ENCODE peak calls at places on chromosomes 3 and 15, in eight cellular contexts. F is dorsolateral prefrontal cortex; H is heart left ventricle; S is body of pancreas; U is mammary epithelial cell; Z is CD8-positive, alpha-beta T cell; B is uterus; I is heart right ventricle. O is an unnamed sample.

GRCh38 chr3:141243295-141243707 is 11.7 kb downstream of the PXYLP1 start:
- DNase-seq in Z (peak; percentile 53), S (no peak), H (no peak), B (no peak), U (no peak), I (no peak), F (peak; percentile 45), O (no peak)

GRCh38 chr15:51727141-51727897 is 10.1 kb downstream of the LYSMD2 start:
- DNase-seq in Z (no peak), U (no peak), I (no peak), H (no peak), B (no peak), F (no peak), S (no peak), O (no peak)

GRCh38 chr15:74827632-74828031 is 1.2 kb downstream of the CPLX3 start:
- DNase-seq in F (no peak), S (no peak), I (no peak), Z (no peak), U (no peak), B (no peak), H (no peak), O (no peak)

GRCh38 chr3:197541756-197542539 is 13.8 kb downstream of the BDH1 start:
- DNase-seq in F (peak; percentile 82), S (peak; percentile 46), Z (no peak), U (no peak), H (peak; percentile 67), I (peak; percentile 48), B (peak; percentile 30), O (no peak)

GRCh38 chr3:130850846-130851245 is 43.0 kb upstream of the ATP2C1 start:
- DNase-seq in S (no peak), Z (no peak), U (peak; percentile 67), B (no peak), F (no peak), H (no peak), I (no peak), O (no peak)

GRCh38 chr3:157471051-157471450 is 32.2 kb downstream of the VEPH1 start:
- DNase-seq in S (no peak), Z (no peak), U (no peak), F (no peak), B (no peak), H (no peak), I (no peak), O (no peak)

GRCh38 chr15:101307048-101307896 is 12.2 kb upstream of the SNRPA1 start:
- DNase-seq in Z (no peak), U (no peak), I (no peak), F (peak; percentile 23), H (no peak), S (no peak), B (no peak), O (no peak)

GRCh38 chr3:174863488-174863887 is 4.4 kb downstream of the NAALADL2 start:
- DNase-seq in I (no peak), Z (no peak), H (no peak), F (no peak), S (no peak), B (no peak), U (peak; percentile 94), O (no peak)

GRCh38 chr3:17158941-17159682 is 274.4 kb downstream of the PLCL2 start:
- DNase-seq in I (peak; percentile 34), H (peak; percentile 50), S (peak; percentile 25), F (no peak), U (peak; percentile 32), B (no peak), Z (no peak), O (no peak)

GRCh38 chr3:38210141-38210757 is 44.9 kb downstream of the OXSR1 start:
- DNase-seq in F (no peak), B (no peak), S (no peak), I (no peak), Z (no peak), U (no peak), H (no peak), O (no peak)

GRCh38 chr3:12288466-12289129 is at the start of gene PPARG:
- DNase-seq in Z (no peak), F (no peak), B (peak; percentile 34), S (no peak), U (no peak), I (peak; percentile 56), H (peak; percentile 39), O (no peak)

GRCh38 chr3:42666577-42666998 is 13.1 kb downstream of the ZBTB47 start:
- DNase-seq in U (no peak), H (peak; percentile 18), I (no peak), Z (no peak), S (no peak), F (no peak), B (no peak), O (no peak)

GRCh38 chr3:128481438-128481942 is 11.5 kb downstream of the GATA2 start:
- DNase-seq in S (no peak), I (peak; percentile 83), Z (no peak), F (no peak), H (peak; percentile 82), B (peak; percentile 70), U (no peak), O (no peak)

GRCh38 chr3:128484404-128485282 is 8.4 kb downstream of the GATA2 start:
- DNase-seq in I (no peak), B (no peak), H (no peak), F (no peak), U (no peak), Z (no peak), S (no peak), O (no peak)

GRCh38 chr3:128482175-128482856 is 10.7 kb downstream of the GATA2 start:
- DNase-seq in I (no peak), U (no peak), Z (no peak), S (no peak), B (peak; percentile 57), F (no peak), H (no peak), O (no peak)

GRCh38 chr3:128483657-128484403 is 9.2 kb downstream of the GATA2 start:
- DNase-seq in U (no peak), I (no peak), B (peak; percentile 37), S (no peak), F (no peak), Z (no peak), H (no peak), O (no peak)

DNA sequence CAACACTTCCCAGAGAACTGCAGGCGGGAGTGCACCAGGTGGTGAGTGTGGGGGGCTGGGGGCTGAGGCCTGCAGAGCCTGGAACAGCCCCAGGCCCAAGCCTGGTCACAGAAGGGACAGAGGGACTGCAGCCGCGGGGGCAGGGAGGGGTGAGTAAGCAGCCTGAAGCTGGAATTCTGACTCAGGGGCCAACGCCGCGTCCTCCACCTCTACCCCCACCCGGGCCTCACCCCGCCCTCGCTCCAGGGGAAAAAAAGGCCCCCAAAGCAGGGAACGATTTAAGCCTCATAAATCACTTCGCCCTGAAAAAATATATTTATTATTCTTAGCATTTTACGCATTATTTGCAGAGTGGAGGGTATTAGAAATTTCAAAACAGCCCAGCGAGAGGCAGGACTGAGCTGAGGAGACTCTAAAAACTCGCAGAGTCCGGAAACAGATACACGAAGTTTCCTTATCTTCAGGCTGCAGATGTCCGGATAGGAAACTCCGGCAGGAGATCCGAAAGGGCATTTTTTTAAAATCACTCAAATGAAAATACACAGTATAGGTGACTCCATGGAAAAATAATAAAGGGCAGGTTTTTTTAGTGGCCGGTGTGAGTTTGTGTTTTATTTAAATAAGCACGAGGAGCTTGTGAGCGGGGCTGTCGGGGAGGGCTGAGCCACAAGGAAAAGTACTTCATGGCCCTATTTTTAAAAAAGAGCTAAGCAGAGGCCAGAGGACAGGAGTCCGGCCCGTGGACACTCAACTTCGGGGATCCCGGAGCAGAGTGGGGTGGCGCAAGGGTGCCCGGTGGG is 9.9 kb downstream of the GATA2 start:
- DNase-seq in U (peak; percentile 19), Z (no peak), I (no peak), B (peak; percentile 90), H (peak; percentile 43), F (no peak), S (no peak), O (no peak)
- H3K27me3 ChIP-seq in U (peaks cover 36% of the 10 kb centered on the region), Z (peaks cover 34% of the 10 kb centered on the region), I (peaks cover 68% of the 10 kb centered on the region), B (no peaks in the 10 kb centered on the region), H (peaks cover 53% of the 10 kb centered on the region), F (peaks cover 97% of the 10 kb centered on the region), S (peaks cover 7% of the 10 kb centered on the region), O (peaks cover 4% of the 10 kb centered on the region)

GRCh38 chr3:195124378-195124985 is 146.5 kb downstream of the XXYLT1 start:
- DNase-seq in B (no peak), S (no peak), U (no peak), H (no peak), F (no peak), Z (no peak), I (peak; percentile 39), O (no peak)

GRCh38 chr3:195126073-195126605 is 144.8 kb downstream of the XXYLT1 start:
- DNase-seq in H (no peak), B (no peak), U (no peak), F (no peak), Z (no peak), I (no peak), S (no peak), O (no peak)

GRCh38 chr3:195125646-195126045 is 145.3 kb downstream of the XXYLT1 start:
- DNase-seq in H (no peak), I (no peak), U (no peak), F (no peak), S (no peak), Z (no peak), B (no peak), O (no peak)

GRCh38 chr3:195122261-195122660 is 148.7 kb downstream of the XXYLT1 start:
- DNase-seq in U (no peak), H (no peak), Z (no peak), B (no peak), S (no peak), F (no peak), I (no peak), O (no peak)

DNA sequence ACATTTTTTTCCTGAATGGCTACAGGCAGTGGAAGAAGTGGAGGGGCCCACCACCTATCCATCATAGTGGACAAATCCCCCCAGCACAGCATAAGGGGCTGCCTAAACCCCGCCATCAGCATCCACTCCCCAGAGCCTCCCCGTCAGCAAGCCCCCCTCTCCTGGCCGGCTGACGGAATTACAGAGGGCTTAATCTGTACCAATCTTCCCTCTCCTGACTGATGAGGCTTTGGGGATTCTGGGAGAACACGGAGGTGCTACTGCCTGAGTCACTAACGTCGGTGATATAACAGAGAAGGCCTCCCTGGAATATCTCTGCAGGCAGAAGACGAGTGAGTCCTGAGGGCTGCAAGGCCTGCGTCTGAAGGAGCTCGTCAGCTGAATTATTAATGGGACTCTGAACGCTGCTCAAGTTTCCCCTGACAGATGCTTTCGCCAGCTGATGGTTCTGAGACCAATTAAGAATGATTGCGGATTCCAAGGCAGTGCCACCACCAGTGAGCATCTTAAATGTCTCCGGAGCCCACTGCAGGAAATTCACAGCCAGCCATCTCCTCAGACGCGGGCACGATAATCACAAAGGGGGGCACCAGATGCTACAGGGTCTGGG is 147.7 kb downstream of the XXYLT1 start:
- DNase-seq in H (no peak), I (no peak), U (no peak), F (no peak), B (no peak), S (no peak), Z (no peak), O (no peak)
- TF ChIP-seq CTCF in H (no peak), I (no peak), U (no peak), F (no peak), B (no peak), S (no peak), Z (no peak), O (no peak)

GRCh38 chr3:45795882-45796765 is at the start of gene SLC6A20:
- DNase-seq in B (no peak), F (no peak), I (no peak), U (no peak), Z (peak; percentile 2), S (peak; percentile 41), H (no peak), O (peak; percentile 12)
- H3K27me3 ChIP-seq in B (peaks cover 12% of the 10 kb centered on the region), F (peaks cover 28% of the 10 kb centered on the region), I (peaks cover 48% of the 10 kb centered on the region), U (peaks cover 16% of the 10 kb centered on the region), Z (peaks cover 12% of the 10 kb centered on the region), S (peaks cover 9% of the 10 kb centered on the region), H (peaks cover 58% of the 10 kb centered on the region), O (peaks cover 2% of the 10 kb centered on the region)

GRCh38 chr15:77630956-77631789 is 1.5 kb downstream of the LINGO1 start:
- DNase-seq in H (no peak), U (no peak), S (peak; percentile 21), Z (no peak), B (no peak), I (no peak), F (peak; percentile 79), O (no peak)
- TF ChIP-seq CTCF in H (no peak), U (no peak), S (no peak), Z (no peak), B (no peak), I (peak; percentile 33), F (peak; percentile 77), O (no peak)

O was measured in GM06990.